ENCODE peak calls at places on chromosomes 16 and 17, in eight cellular contexts. G is nephron progenitor cell; Q is GM12891; M is DMS79 treated with DMSO at 0.1 percent for 48 hours; O is activated CD4-positive, alpha-beta T cell treated with anti-CD3 and anti-CD28 coated beads, Interleukin-2, amount 10 ng/mL, durations not matched to agents 7 days and 5 days; E is T-helper 2 cell; S is psoas muscle; V is SK-MEL-5. B is an unnamed sample.

GRCh38 chr16:84084570-84085270 is 32.0 kb downstream of the MBTPS1 start:
- DNase-seq in E (peak), S (peak), O (peak), G (peak), Q (peak), V (peak), M (peak), B (peak)

GRCh38 chr16:82625066-82625968 is 1.5 kb upstream of the CDH13 start:
- DNase-seq in G (no peak), V (no peak), E (no peak), O (no peak), S (no peak), M (no peak), Q (no peak), B (no peak)

GRCh38 chr16:4133897-4134372 is 17.7 kb upstream of the ADCY9 start:
- DNase-seq in G (no peak), O (no peak), M (no peak), E (no peak), V (no peak), Q (no peak), S (no peak), B (no peak)

GRCh38 chr17:65398036-65398787 is 163.2 kb downstream of the AXIN2 start:
- DNase-seq in S (no peak), M (no peak), Q (no peak), E (no peak), V (no peak), G (no peak), O (no peak), B (no peak)

GRCh38 chr17:50469005-50469605 is 425 bp upstream of the CHAD start:
- DNase-seq in G (peak), E (no peak), S (no peak), O (no peak), M (no peak), V (no peak), Q (no peak), B (no peak)

GRCh38 chr17:74972107-74972972 is at the start of gene HID1:
- DNase-seq in V (peak), Q (peak), S (peak), G (peak), E (peak), M (peak), O (peak), B (peak)

GRCh38 chr17:79057727-79058400 is 16.8 kb upstream of the ENGASE start:
- DNase-seq in G (no peak), E (no peak), O (no peak), S (no peak), V (no peak), Q (no peak), M (no peak), B (no peak)

GRCh38 chr17:82776454-82776853 is 24.6 kb downstream of the TBCD start:
- DNase-seq in V (no peak), E (no peak), G (no peak), O (no peak), Q (no peak), S (no peak), M (no peak), B (no peak)

GRCh38 chr17:2184993-2185931 is 118.3 kb downstream of the SMG6 start:
- DNase-seq in E (no peak), G (no peak), M (no peak), Q (no peak), O (no peak), V (no peak), S (no peak), B (no peak)

GRCh38 chr16:10240854-10241613 is 58.8 kb upstream of the GRIN2A start:
- DNase-seq in E (no peak), V (no peak), G (no peak), Q (no peak), S (no peak), M (no peak), O (no peak), B (no peak)

GRCh38 chr17:37770631-37771518 is 26.0 kb upstream of the HNF1B start:
- DNase-seq in Q (no peak), E (no peak), V (peak), G (peak), M (peak), S (no peak), O (peak), B (peak)

GRCh38 chr17:248337-249235 is 67.1 kb upstream of the DOC2B start:
- DNase-seq in O (peak), V (no peak), S (no peak), E (no peak), Q (no peak), M (no peak), G (no peak), B (no peak)

GRCh38 chr16:5024632-5025031 is 9.1 kb downstream of the NAGPA start:
- DNase-seq in O (no peak), E (no peak), S (no peak), M (peak), V (peak), G (no peak), Q (no peak), B (no peak)

GRCh38 chr16:78500659-78501226 is 401.3 kb downstream of the WWOX start:
- DNase-seq in E (no peak), S (no peak), M (no peak), Q (no peak), O (no peak), V (no peak), G (no peak), B (no peak)

GRCh38 chr16:28212532-28212873 is 738 bp upstream of the XPO6 start:
- DNase-seq in M (no peak), Q (no peak), O (no peak), V (no peak), G (no peak), E (no peak), S (no peak), B (no peak)

GRCh38 chr17:38325221-38325851 is 18.4 kb downstream of the GPR179 start:
- DNase-seq in M (peak), E (no peak), Q (no peak), S (no peak), V (peak), G (no peak), O (no peak), B (no peak)

GRCh38 chr17:75031972-75032895 is 14.5 kb downstream of the ATP5PD start:
- DNase-seq in G (peak), E (no peak), Q (peak), M (no peak), O (peak), S (peak), V (peak), B (peak)

GRCh38 chr17:42288985-42289862 is 926 bp downstream of the STAT5A start:
- DNase-seq in G (no peak), O (peak), V (no peak), E (no peak), Q (peak), S (peak), M (peak), B (no peak)

B was measured in HAP-1.